ENCODE peak calls at places on chromosomes 2 and 18, in six cellular contexts. F is IMR-90, Z is H1, A is trophoblast cell, O is mesenchymal stem cell, M is neuronal stem cell. G is an unnamed sample.

GRCh38 chr2:127355407-127356008 is 32.3 kb downstream of the MAP3K2 start:
- DNase-seq in F (no peak), Z (no peak), A (peak; percentile 26), O (peak; percentile 10), M (no peak), G (no peak)

GRCh38 chr18:41075212-41075611 is 879.8 kb upstream of the PIK3C3 start:
- DNase-seq in F (peak; percentile 94), Z (no peak), A (peak; percentile 74), O (peak; percentile 72), M (no peak), G (no peak)

GRCh38 chr2:195732569-195732968 is 75.5 kb downstream of the SLC39A10 start:
- DNase-seq in F (peak; percentile 10), Z (no peak), A (no peak), O (peak; percentile 7), M (no peak), G (no peak)

GRCh38 chr2:164523026-164523425 is 98.3 kb downstream of the GRB14 start:
- DNase-seq in F (no peak), Z (no peak), A (no peak), O (no peak), M (no peak), G (no peak)

GRCh38 chr2:68698567-68699377 is 35.8 kb upstream of the ARHGAP25 start:
- DNase-seq in F (no peak), Z (no peak), A (no peak), O (no peak), M (no peak), G (no peak)

GRCh38 chr2:109438773-109439191 is 175.0 kb downstream of the SEPTIN10 start:
- DNase-seq in F (peak; percentile 86), Z (no peak), A (peak; percentile 92), O (peak; percentile 91), M (no peak), G (no peak)

GRCh38 chr2:106285237-106285829 is 91.2 kb upstream of the UXS1 start:
- DNase-seq in F (no peak), Z (no peak), A (no peak), O (no peak), M (no peak), G (no peak)

GRCh38 chr2:212076456-212076855 is 462.1 kb downstream of the ERBB4 start:
- DNase-seq in F (no peak), Z (no peak), A (no peak), O (peak; percentile 12), M (peak; percentile 21), G (no peak)

GRCh38 chr2:109058802-109059201 is 69.8 kb upstream of the EDAR start:
- DNase-seq in F (no peak), Z (no peak), A (no peak), O (no peak), M (no peak), G (no peak)

GRCh38 chr2:43676322-43677050 is at the start of gene C1GALT1C1L:
- DNase-seq in F (peak; percentile 66), Z (no peak), A (peak; percentile 84), O (peak; percentile 13), M (no peak), G (no peak)

GRCh38 chr2:111710085-111710484 is 173.9 kb downstream of the ANAPC1 start:
- DNase-seq in F (no peak), Z (no peak), A (no peak), O (no peak), M (no peak), G (no peak)

GRCh38 chr18:67300498-67300897 is 216.0 kb downstream of the DSEL start:
- DNase-seq in F (no peak), Z (no peak), A (no peak), O (no peak), M (peak; percentile 23), G (no peak)

DNA sequence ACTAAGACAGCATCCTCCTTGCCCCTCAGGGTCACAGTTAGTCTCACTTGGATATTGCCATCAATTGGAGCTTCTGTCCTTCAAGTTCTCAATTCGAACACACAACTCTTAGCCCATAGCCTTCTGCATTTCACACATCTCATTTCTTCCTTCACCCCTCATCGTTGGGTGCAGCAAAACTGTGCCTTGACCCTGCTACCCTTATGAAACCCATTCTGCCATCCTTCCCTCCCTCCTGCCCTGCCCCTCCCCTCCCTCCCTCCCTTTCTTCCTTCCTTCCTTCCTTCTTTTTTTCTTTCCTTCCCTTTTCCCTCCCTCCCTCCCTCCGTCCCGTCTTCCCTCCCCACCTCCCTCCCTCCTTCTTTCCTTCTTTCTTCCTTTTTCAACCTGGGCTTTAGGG is 80.7 kb upstream of the CYRIA start:
- DNase-seq in F (no peak), Z (no peak), A (no peak), O (no peak), M (no peak), G (no peak)
- H4K91ac ChIP-seq in F (no peak overlapping the region), Z (no peak overlapping the region), A (no peak overlapping the region), O (no peak overlapping the region), M (no peak overlapping the region), G (no peak overlapping the region)

GRCh38 chr2:130185896-130186295 is 3.8 kb downstream of the MZT2B start:
- DNase-seq in F (no peak), Z (no peak), A (no peak), O (no peak), M (no peak), G (no peak)

GRCh38 chr2:130185436-130185835 is 3.4 kb downstream of the MZT2B start:
- DNase-seq in F (no peak), Z (no peak), A (no peak), O (no peak), M (no peak), G (no peak)

GRCh38 chr2:130186391-130186790 is 4.3 kb downstream of the MZT2B start:
- DNase-seq in F (no peak), Z (no peak), A (peak; percentile 53), O (no peak), M (no peak), G (no peak)

GRCh38 chr2:130183500-130184373 is 1.7 kb downstream of the MZT2B start:
- DNase-seq in F (peak; percentile 11), Z (no peak), A (no peak), O (peak; percentile 19), M (peak; percentile 37), G (no peak)

GRCh38 chr2:130181338-130181879 is at the start of gene SMPD4:
- DNase-seq in F (peak; percentile 93), Z (peak; percentile 70), A (peak; percentile 99), O (peak; percentile 96), M (peak; percentile 94), G (peak; percentile 94)
- H4K91ac ChIP-seq in F (peak within 1 kb of the TSS; percentile 93), Z (no peak within 1 kb of the TSS), A (peak within 1 kb of the TSS; percentile 94), O (peak within 1 kb of the TSS; percentile 90), M (no peak within 1 kb of the TSS), G (peak within 1 kb of the TSS; percentile 49)

GRCh38 chr18:49555641-49556040 is 6.2 kb upstream of the LIPG start:
- DNase-seq in F (no peak), Z (no peak), A (no peak), O (no peak), M (no peak), G (no peak)
- H4K91ac ChIP-seq in F (no peak overlapping the region), Z (peak overlapping the region; percentile 88), A (no peak overlapping the region), O (no peak overlapping the region), M (no peak overlapping the region), G (no peak overlapping the region)

GRCh38 chr2:1011018-1011405 is 60.4 kb downstream of the SNTG2 start:
- DNase-seq in F (no peak), Z (no peak), A (no peak), O (no peak), M (no peak), G (no peak)
- H4K91ac ChIP-seq in F (no peak overlapping the region), Z (no peak overlapping the region), A (no peak overlapping the region), O (no peak overlapping the region), M (no peak overlapping the region), G (no peak overlapping the region)

DNA sequence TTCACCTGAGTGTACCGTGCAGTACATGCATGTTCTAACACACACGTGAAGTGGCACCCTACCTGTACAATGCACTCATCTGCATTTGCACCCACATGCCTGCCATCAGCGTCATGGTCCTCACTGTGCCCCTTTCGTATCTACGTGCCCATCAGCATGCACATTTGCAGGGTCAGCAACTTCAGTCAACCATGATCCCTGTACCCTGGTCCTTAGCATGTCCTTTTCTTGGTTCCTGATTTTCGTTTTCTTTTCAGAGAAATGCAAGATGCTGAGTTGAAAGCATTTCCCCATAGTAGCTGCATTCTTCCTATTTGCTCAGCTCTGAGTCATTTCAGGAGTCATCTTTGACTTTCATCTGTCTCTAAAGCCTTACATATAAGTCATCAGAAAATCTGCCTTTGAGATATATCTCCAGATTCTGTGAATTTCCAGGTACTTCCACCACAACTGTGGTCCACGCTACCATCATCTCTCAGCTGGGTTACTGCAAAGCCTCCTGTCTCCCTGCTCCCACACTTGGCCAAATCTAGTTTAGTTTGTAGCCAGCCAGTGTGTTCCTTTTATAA is 14.7 kb upstream of the PUM2 start:
- DNase-seq in F (peak; percentile 87), Z (no peak), A (peak; percentile 86), O (peak; percentile 61), M (no peak), G (no peak)
- H4K91ac ChIP-seq in F (no peak overlapping the region), Z (no peak overlapping the region), A (no peak overlapping the region), O (peak overlapping the region; percentile 71), M (no peak overlapping the region), G (no peak overlapping the region)

GRCh38 chr2:6960659-6961058 is 43.4 kb downstream of the RNF144A start:
- DNase-seq in F (peak; percentile 0), Z (no peak), A (no peak), O (no peak), M (no peak), G (no peak)
- H4K91ac ChIP-seq in F (no peak overlapping the region), Z (no peak overlapping the region), A (no peak overlapping the region), O (no peak overlapping the region), M (no peak overlapping the region), G (no peak overlapping the region)

GRCh38 chr2:237868631-237869356 is 9.4 kb downstream of the RAMP1 start:
- DNase-seq in F (peak; percentile 63), Z (no peak), A (no peak), O (no peak), M (no peak), G (no peak)

GRCh38 chr2:237869357-237870102 is 10.1 kb downstream of the RAMP1 start:
- DNase-seq in F (no peak), Z (no peak), A (no peak), O (no peak), M (no peak), G (no peak)

GRCh38 chr2:237872178-237872887 is 12.9 kb downstream of the RAMP1 start:
- DNase-seq in F (no peak), Z (no peak), A (no peak), O (no peak), M (no peak), G (no peak)

GRCh38 chr2:237870754-237871651 is 11.6 kb downstream of the RAMP1 start:
- DNase-seq in F (no peak), Z (no peak), A (no peak), O (no peak), M (no peak), G (no peak)

DNA sequence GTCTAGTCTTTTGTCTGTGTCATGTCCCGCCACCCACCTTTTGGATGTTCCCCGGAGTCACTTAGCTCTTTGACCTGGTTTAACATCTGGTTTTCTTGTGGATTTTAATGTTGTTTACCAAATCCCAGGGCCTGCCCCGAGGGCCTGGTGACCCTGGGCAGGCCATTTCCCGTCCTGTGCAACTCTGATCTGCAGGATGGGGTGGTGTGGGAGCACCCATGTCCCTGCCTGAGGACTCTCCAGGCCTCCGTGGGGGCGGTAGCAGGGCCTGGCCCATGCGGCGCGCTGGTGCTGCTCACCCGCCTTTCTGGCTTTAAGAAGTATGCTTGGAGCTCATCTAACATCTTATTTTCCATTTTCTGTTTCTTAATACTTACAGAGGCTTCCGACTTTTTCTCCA is 10.7 kb downstream of the RAMP1 start:
- DNase-seq in F (no peak), Z (no peak), A (no peak), O (no peak), M (no peak), G (no peak)
- H4K91ac ChIP-seq in F (no peak overlapping the region), Z (no peak overlapping the region), A (peak overlapping the region; percentile 76), O (no peak overlapping the region), M (no peak overlapping the region), G (no peak overlapping the region)

GRCh38 chr2:157758586-157758985 is 117.5 kb downstream of the ACVR1 start:
- DNase-seq in F (no peak), Z (no peak), A (no peak), O (no peak), M (no peak), G (no peak)
- H4K91ac ChIP-seq in F (no peak overlapping the region), Z (no peak overlapping the region), A (no peak overlapping the region), O (no peak overlapping the region), M (no peak overlapping the region), G (no peak overlapping the region)